ENCODE peak calls at places on chromosomes 1 and 21, in six cellular contexts. P is Peyer's patch, Z is neural crest cell, Q is GM20000, V is ovary, T is right atrium auricular region. J is an unnamed sample.

GRCh38 chr1:113283914-113284313 is 106.4 kb upstream of the MAGI3 start:
- DNase-seq in V (no peak), T (no peak), Q (no peak), P (no peak), Z (no peak), J (no peak)

GRCh38 chr21:46431884-46432488 is 26.7 kb upstream of the DIP2A start:
- DNase-seq in P (no peak), Q (no peak), V (peak), Z (no peak), T (no peak), J (no peak)

GRCh38 chr1:187038789-187039188 is 210.0 kb downstream of the PLA2G4A start:
- DNase-seq in Z (no peak), P (no peak), Q (no peak), V (no peak), T (no peak), J (no peak)

GRCh38 chr1:152035406-152036315 is 1.1 kb downstream of the S100A11 start:
- DNase-seq in T (no peak), Z (no peak), P (no peak), Q (no peak), V (no peak), J (no peak)

GRCh38 chr1:29456685-29457084 is 220.4 kb downstream of the PTPRU start:
- DNase-seq in Q (no peak), P (no peak), Z (no peak), V (no peak), T (no peak), J (no peak)

GRCh38 chr1:6969106-6969505 is 183.9 kb downstream of the CAMTA1 start:
- DNase-seq in Z (no peak), T (no peak), P (no peak), V (no peak), Q (no peak), J (no peak)

GRCh38 chr1:4152266-4152665 is 252.2 kb upstream of the C1orf174 start:
- DNase-seq in Q (no peak), V (no peak), P (no peak), Z (no peak), T (no peak), J (no peak)

GRCh38 chr1:223031690-223032601 is 111.1 kb downstream of the TLR5 start:
- DNase-seq in T (peak), Q (no peak), P (no peak), Z (no peak), V (no peak), J (no peak)

GRCh38 chr1:14437410-14437913 is 161.0 kb upstream of the KAZN start:
- DNase-seq in V (no peak), P (no peak), Z (no peak), Q (no peak), T (no peak), J (no peak)

GRCh38 chr1:184854456-184855180 is 100.0 kb upstream of the EDEM3 start:
- DNase-seq in V (no peak), P (no peak), Z (no peak), Q (no peak), T (no peak), J (no peak)

GRCh38 chr1:59685666-59686065 is 129.1 kb upstream of the HOOK1 start:
- DNase-seq in Q (no peak), T (no peak), V (no peak), P (no peak), Z (no peak), J (no peak)

GRCh38 chr1:168112673-168113305 is 23.9 kb downstream of the GPR161 start:
- DNase-seq in Q (no peak), V (no peak), Z (no peak), T (no peak), P (no peak), J (no peak)

GRCh38 chr1:22731924-22732522 is 21.4 kb downstream of the EPHB2 start:
- DNase-seq in P (no peak), Q (no peak), T (no peak), Z (no peak), V (no peak), J (no peak)

GRCh38 chr1:53583021-53583902 is 124.1 kb downstream of the DMRTB1 start:
- DNase-seq in T (no peak), V (peak), Q (no peak), Z (no peak), P (no peak), J (no peak)

GRCh38 chr1:154427173-154428139 is 22.3 kb downstream of the IL6R start:
- DNase-seq in Z (no peak), V (peak), P (no peak), Q (no peak), T (peak), J (no peak)

GRCh38 chr1:100941098-100941527 is 45.2 kb downstream of the SLC30A7 start:
- DNase-seq in Q (no peak), Z (no peak), V (no peak), P (no peak), T (no peak), J (no peak)

GRCh38 chr21:46191257-46191685 is 7.0 kb upstream of the SPATC1L start:
- DNase-seq in T (peak), Q (no peak), V (peak), Z (no peak), P (peak), J (no peak)

GRCh38 chr1:174942547-174943255 is 57.0 kb upstream of the CACYBP start:
- DNase-seq in Z (no peak), Q (no peak), P (no peak), V (peak), T (no peak), J (no peak)

GRCh38 chr1:159000627-159001026 is 9.1 kb upstream of the IFI16 start:
- DNase-seq in P (no peak), Z (no peak), T (peak), V (peak), Q (no peak), J (no peak)

GRCh38 chr21:14366998-14367397 is 15.9 kb downstream of the HSPA13 start:
- DNase-seq in Q (no peak), V (no peak), T (no peak), P (no peak), Z (no peak), J (no peak)

GRCh38 chr1:54754486-54755285 is 9.6 kb downstream of the PARS2 start:
- DNase-seq in V (no peak), Q (no peak), Z (no peak), P (no peak), T (no peak), J (peak)

GRCh38 chr1:54750596-54750995 is 13.7 kb downstream of the PARS2 start:
- DNase-seq in P (no peak), T (no peak), Z (no peak), V (no peak), Q (no peak), J (no peak)

GRCh38 chr1:54758678-54759348 is 5.5 kb downstream of the PARS2 start:
- DNase-seq in Z (no peak), Q (no peak), T (no peak), V (no peak), P (no peak), J (no peak)

GRCh38 chr1:54757833-54758232 is 6.5 kb downstream of the PARS2 start:
- DNase-seq in T (no peak), Q (no peak), Z (no peak), P (no peak), V (no peak), J (no peak)

DNA sequence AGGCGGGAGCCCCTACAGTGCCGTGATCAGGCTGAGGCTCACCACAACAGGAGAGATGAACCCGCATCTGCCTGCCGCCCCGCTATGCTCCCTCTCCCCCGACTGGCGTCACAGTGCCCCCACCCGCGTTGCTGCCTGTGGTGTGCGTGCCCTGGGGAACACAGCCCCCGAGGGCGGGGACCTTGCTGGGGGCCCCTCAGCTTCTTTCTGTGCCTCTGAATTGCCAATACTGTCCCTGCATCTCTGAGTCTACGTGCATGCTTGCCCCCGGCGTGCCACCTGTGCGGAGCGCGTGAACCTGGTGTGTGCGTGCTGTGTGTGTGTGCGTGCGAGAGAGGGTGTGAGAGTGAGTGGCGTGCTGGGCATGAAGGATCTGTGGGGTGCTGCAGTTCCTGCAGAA is 10.3 kb downstream of the PARS2 start:
- DNase-seq in P (no peak), T (no peak), Z (no peak), V (no peak), Q (no peak), J (no peak)
- TF ChIP-seq CTCF in P (no peak), T (no peak), Z (no peak), V (no peak), Q (no peak), J (no peak)

DNA sequence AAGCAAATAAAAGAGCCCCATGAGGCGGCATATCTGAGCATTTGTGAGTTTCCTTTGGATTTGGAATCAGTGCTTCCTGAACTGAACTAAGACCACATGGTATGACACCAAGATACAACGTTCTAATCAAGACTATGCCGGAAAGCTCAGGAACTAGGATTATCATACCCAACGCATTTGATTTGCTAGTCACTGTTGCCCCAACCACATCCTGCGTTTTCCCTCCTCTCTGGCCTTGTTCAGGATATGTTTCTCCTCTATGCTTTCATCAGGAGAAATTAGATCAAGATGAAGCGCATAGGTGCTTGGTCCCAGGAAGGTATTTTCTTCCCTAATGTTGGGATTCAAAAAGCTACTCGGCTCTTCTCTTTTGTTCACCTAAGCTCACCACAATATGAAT is 79.3 kb downstream of the SLC35F3 start:
- DNase-seq in Z (no peak), T (no peak), V (no peak), Q (no peak), P (no peak), J (no peak)
- TF ChIP-seq CTCF in Z (no peak), T (no peak), V (no peak), Q (no peak), P (no peak), J (no peak)

GRCh38 chr1:169776440-169776839 is 18.3 kb downstream of the METTL18 start:
- DNase-seq in Z (no peak), V (no peak), T (no peak), P (no peak), Q (no peak), J (no peak)
- TF ChIP-seq CTCF in Z (no peak), V (no peak), T (no peak), P (no peak), Q (no peak), J (no peak)

DNA sequence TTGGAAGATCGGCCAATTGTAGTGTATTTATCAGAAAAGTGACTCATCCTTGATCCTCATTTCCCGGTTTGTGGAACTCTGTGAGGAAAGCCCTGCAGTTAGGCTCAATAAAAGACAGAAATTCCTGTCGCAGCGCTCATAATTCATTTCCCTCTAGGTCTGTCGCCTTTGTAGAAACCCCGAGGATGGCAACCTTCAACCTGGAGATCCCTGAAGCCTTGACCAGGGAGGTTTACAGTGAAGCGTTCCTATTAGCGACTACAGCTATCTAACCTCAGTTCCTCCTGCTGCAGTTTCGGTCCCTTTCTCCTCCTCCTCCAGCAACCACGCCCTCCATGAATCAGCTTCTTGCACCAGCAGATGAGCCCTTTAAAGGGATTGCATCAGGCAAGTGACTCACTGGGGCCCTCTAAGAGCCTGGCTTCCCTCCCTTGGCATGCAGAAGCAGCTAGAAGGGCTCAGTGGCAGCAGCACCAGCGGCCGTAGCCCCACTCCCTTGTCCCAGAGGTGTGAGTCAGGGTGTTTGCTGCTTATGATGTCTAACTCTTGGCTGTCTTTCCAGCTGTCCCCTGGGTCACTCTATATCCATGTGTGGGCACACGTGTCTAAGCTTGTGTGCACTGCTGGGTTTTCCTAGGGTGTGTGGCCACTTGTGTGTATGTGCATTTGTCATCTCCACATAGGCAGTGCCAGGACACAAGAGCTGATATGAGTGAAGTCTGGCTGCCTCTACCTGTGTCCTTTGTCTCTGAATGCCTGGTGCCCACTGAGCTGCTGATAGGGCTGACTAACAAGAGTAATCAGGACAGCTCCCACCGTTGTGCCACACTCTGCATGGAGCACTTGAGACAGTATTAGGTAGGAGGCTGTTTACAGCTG is 777 bp upstream of the STK40 start:
- DNase-seq in Z (peak), V (peak), T (peak), P (peak), Q (peak), J (peak)
- TF ChIP-seq CTCF in Z (no peak), V (no peak), T (no peak), P (no peak), Q (no peak), J (no peak)

DNA sequence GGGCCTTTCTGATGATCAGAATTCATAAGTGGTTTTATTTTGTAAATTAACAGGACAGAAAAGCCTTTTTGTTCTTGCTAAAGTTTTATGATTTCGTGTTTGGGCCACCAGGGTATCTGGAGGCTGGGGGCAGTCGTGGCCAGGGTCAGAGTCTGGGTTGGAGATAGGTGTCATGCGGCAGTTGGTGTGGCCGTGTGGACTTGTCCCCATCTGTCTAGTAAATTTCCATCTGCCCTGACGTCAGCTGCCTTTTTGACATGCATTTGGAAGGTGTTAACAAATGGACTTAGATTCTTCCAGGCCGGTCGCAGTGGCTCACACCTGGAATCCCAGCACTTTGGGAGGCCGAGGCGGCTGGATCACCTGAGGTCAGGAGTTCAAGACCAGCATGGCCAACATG is 56.8 kb downstream of the SKI start:
- DNase-seq in V (no peak), Z (no peak), Q (no peak), T (no peak), P (no peak), J (no peak)
- TF ChIP-seq CTCF in V (no peak), Z (no peak), Q (no peak), T (no peak), P (no peak), J (no peak)

GRCh38 chr21:44368711-44369446 is 15.5 kb downstream of the TRPM2 start:
- DNase-seq in P (no peak), V (peak), T (no peak), Q (no peak), Z (no peak), J (peak)
- TF ChIP-seq CTCF in P (no peak), V (no peak), T (no peak), Q (no peak), Z (no peak), J (no peak)

GRCh38 chr1:167022384-167022783 is 33.3 kb downstream of the MAEL start:
- DNase-seq in T (no peak), Z (no peak), P (no peak), Q (no peak), V (no peak), J (no peak)
- TF ChIP-seq CTCF in T (no peak), Z (no peak), P (no peak), Q (no peak), V (no peak), J (no peak)

GRCh38 chr1:67489643-67490042 is 59.4 kb upstream of the SERBP1 start:
- DNase-seq in V (no peak), T (no peak), Z (no peak), Q (peak), P (no peak), J (no peak)
- TF ChIP-seq CTCF in V (no peak), T (no peak), Z (no peak), Q (no peak), P (no peak), J (no peak)